ENCODE peak calls at places on chromosomes 12 and 14, in eight cellular contexts. D is A549; X is CD8-positive, alpha-beta T cell; K is PC-3; T is esophagus muscularis mucosa; I is fibroblast of lung; M is right lobe of liver; Q is adrenal gland. H is an unnamed sample.

GRCh38 chr14:54425537-54426274 is 15.5 kb downstream of the CNIH1 start:
- DNase-seq in D (no peak), X (no peak), K (no peak), T (no peak), I (no peak), M (no peak), Q (no peak), H (no peak)

GRCh38 chr12:132492522-132492921 is 2.6 kb downstream of the FBRSL1 start:
- DNase-seq in D (no peak), X (no peak), K (no peak), T (no peak), I (no peak), M (no peak), Q (peak), H (no peak)

GRCh38 chr12:26121841-26122680 is 2.8 kb downstream of the BHLHE41 start:
- DNase-seq in D (no peak), X (peak), K (peak), T (peak), I (peak), M (peak), Q (peak), H (peak)

GRCh38 chr14:94646481-94646880 is 34.3 kb downstream of the SERPINA3 start:
- DNase-seq in D (no peak), X (no peak), K (no peak), T (peak), I (peak), M (no peak), Q (no peak), H (no peak)

GRCh38 chr12:131593411-131593810 is 117.5 kb upstream of the SFSWAP start:
- DNase-seq in D (no peak), X (no peak), K (no peak), T (no peak), I (no peak), M (no peak), Q (no peak), H (no peak)

GRCh38 chr14:45251912-45252311 is 1.1 kb downstream of the MIS18BP1 start:
- DNase-seq in D (peak), X (no peak), K (peak), T (no peak), I (peak), M (no peak), Q (no peak), H (no peak)

GRCh38 chr12:105329926-105330282 is 587 bp upstream of the C12orf75 start:
- DNase-seq in D (no peak), X (no peak), K (no peak), T (no peak), I (no peak), M (no peak), Q (no peak), H (no peak)

GRCh38 chr12:56158926-56159461 is 835 bp downstream of the MYL6 start:
- DNase-seq in D (peak), X (no peak), K (peak), T (peak), I (peak), M (peak), Q (peak), H (peak)

GRCh38 chr12:50246873-50247612 is 36.3 kb downstream of the LIMA1 start:
- DNase-seq in D (peak), X (no peak), K (peak), T (no peak), I (peak), M (no peak), Q (peak), H (no peak)

GRCh38 chr12:6494351-6494743 is 445 bp downstream of the NCAPD2 start:
- DNase-seq in D (no peak), X (no peak), K (no peak), T (no peak), I (no peak), M (no peak), Q (no peak), H (peak)

GRCh38 chr14:104296388-104297312 is 158.3 kb downstream of the KIF26A start:
- DNase-seq in D (no peak), X (no peak), K (no peak), T (no peak), I (no peak), M (peak), Q (no peak), H (peak)

GRCh38 chr12:48925218-48925871 is at the start of gene FKBP11:
- DNase-seq in D (peak), X (peak), K (no peak), T (no peak), I (peak), M (peak), Q (peak), H (peak)

GRCh38 chr14:90760591-90761316 is 55.5 kb downstream of the TTC7B start:
- DNase-seq in D (peak), X (no peak), K (peak), T (peak), I (peak), M (no peak), Q (no peak), H (peak)

GRCh38 chr14:90630407-90630806 is 185.8 kb downstream of the TTC7B start:
- DNase-seq in D (no peak), X (no peak), K (no peak), T (no peak), I (no peak), M (no peak), Q (no peak), H (no peak)

GRCh38 chr12:62784576-62784975 is 150.4 kb downstream of the PPM1H start:
- DNase-seq in D (no peak), X (no peak), K (peak), T (no peak), I (peak), M (no peak), Q (no peak), H (no peak)

GRCh38 chr12:130715996-130716917 is at the start of gene RIMBP2:
- DNase-seq in D (peak), X (no peak), K (no peak), T (no peak), I (peak), M (no peak), Q (no peak), H (peak)

GRCh38 chr12:27626239-27626638 is 70.0 kb upstream of the REP15 start:
- DNase-seq in D (no peak), X (no peak), K (peak), T (no peak), I (peak), M (no peak), Q (no peak), H (no peak)

GRCh38 chr14:100621806-100622205 is 34.6 kb upstream of the BEGAIN start:
- DNase-seq in D (peak), X (no peak), K (no peak), T (no peak), I (no peak), M (peak), Q (peak), H (no peak)

GRCh38 chr12:93199831-93200236 is 177.9 kb upstream of the NUDT4 start:
- DNase-seq in D (no peak), X (no peak), K (no peak), T (no peak), I (peak), M (no peak), Q (no peak), H (no peak)

GRCh38 chr12:127655691-127656090 is 611.3 kb upstream of the TMEM132C start:
- DNase-seq in D (no peak), X (no peak), K (peak), T (no peak), I (peak), M (no peak), Q (no peak), H (no peak)

GRCh38 chr12:77724367-77724957 is 106.2 kb upstream of the NAV3 start:
- DNase-seq in D (peak), X (no peak), K (peak), T (no peak), I (peak), M (no peak), Q (peak), H (peak)

GRCh38 chr12:14769837-14770494 is 33.3 kb downstream of the WBP11 start:
- DNase-seq in D (peak), X (peak), K (peak), T (peak), I (peak), M (peak), Q (peak), H (peak)

GRCh38 chr14:97290977-97291376 is 493.8 kb downstream of the VRK1 start:
- DNase-seq in D (no peak), X (no peak), K (no peak), T (no peak), I (peak), M (no peak), Q (no peak), H (no peak)

GRCh38 chr12:112032292-112032691 is 19.1 kb downstream of the ERP29 start:
- DNase-seq in D (no peak), X (no peak), K (no peak), T (no peak), I (no peak), M (no peak), Q (no peak), H (no peak)

GRCh38 chr12:23049180-23049579 is 424.2 kb downstream of the ETNK1 start:
- DNase-seq in D (peak), X (no peak), K (no peak), T (no peak), I (peak), M (no peak), Q (no peak), H (no peak)

GRCh38 chr12:64611430-64612286 is 1.4 kb downstream of the RASSF3 start:
- DNase-seq in D (no peak), X (peak), K (peak), T (no peak), I (peak), M (peak), Q (peak), H (no peak)

GRCh38 chr12:5784626-5785130 is 160.4 kb downstream of the ANO2 start:
- DNase-seq in D (no peak), X (peak), K (no peak), T (peak), I (no peak), M (no peak), Q (no peak), H (no peak)

GRCh38 chr12:21476949-21477348 is 24.5 kb downstream of the RECQL start:
- DNase-seq in D (no peak), X (no peak), K (peak), T (no peak), I (peak), M (no peak), Q (no peak), H (no peak)

GRCh38 chr14:93929657-93930056 is 2.5 kb downstream of the FAM181A start:
- DNase-seq in D (no peak), X (no peak), K (no peak), T (no peak), I (no peak), M (no peak), Q (no peak), H (no peak)

GRCh38 chr12:74365178-74365964 is 172.3 kb upstream of the ATXN7L3B start:
- DNase-seq in D (peak), X (no peak), K (peak), T (no peak), I (peak), M (no peak), Q (peak), H (peak)

GRCh38 chr14:47365248-47365647 is 310.2 kb downstream of the MDGA2 start:
- DNase-seq in D (no peak), X (no peak), K (no peak), T (no peak), I (no peak), M (no peak), Q (no peak), H (no peak)

GRCh38 chr14:71212093-71212492 is 304.8 kb downstream of the PCNX1 start:
- DNase-seq in D (no peak), X (no peak), K (no peak), T (no peak), I (no peak), M (no peak), Q (no peak), H (no peak)

GRCh38 chr14:71214241-71214640 is 307.0 kb downstream of the PCNX1 start:
- DNase-seq in D (no peak), X (no peak), K (peak), T (no peak), I (no peak), M (no peak), Q (no peak), H (no peak)

GRCh38 chr14:71208702-71209357 is 301.6 kb downstream of the PCNX1 start:
- DNase-seq in D (no peak), X (no peak), K (no peak), T (no peak), I (no peak), M (no peak), Q (no peak), H (no peak)

GRCh38 chr14:71209888-71210287 is 302.6 kb downstream of the PCNX1 start:
- DNase-seq in D (no peak), X (no peak), K (no peak), T (no peak), I (no peak), M (no peak), Q (no peak), H (no peak)

DNA sequence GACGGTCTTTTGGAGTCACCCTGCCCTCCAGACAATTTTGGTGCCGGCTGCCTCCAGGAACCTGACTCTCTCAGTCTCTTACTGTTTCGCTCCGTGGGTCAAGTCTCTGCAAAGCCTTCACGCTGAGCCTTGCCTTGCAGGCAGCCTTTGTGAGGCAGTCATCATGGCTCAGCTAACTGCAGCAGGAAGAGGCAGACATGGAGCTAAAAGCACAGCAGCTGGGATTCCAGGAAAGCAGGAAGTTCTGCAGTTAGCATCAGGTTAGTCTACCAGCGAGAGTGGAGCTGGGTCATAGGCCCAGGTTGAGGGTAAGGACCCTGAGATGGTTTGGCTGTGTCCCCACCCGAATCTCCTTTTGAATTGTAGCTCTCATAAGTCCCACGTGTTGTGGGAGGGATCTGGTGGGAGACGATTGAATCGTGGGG is 305.4 kb downstream of the PCNX1 start:
- DNase-seq in D (no peak), X (no peak), K (no peak), T (no peak), I (no peak), M (no peak), Q (no peak), H (no peak)
- H3K4me3 ChIP-seq in D (no peak), X (no peak), K (no peak), T (no peak), I (no peak), M (no peak), Q (no peak), H (no peak)

GRCh38 chr12:110591508-110592051 is 8.5 kb upstream of the PPTC7 start:
- DNase-seq in D (no peak), X (no peak), K (no peak), T (no peak), I (no peak), M (peak), Q (no peak), H (no peak)
- H3K27ac ChIP-seq in D (no peak), X (no peak), K (no peak), T (peak), I (peak), M (peak), Q (peak), H (no peak)

DNA sequence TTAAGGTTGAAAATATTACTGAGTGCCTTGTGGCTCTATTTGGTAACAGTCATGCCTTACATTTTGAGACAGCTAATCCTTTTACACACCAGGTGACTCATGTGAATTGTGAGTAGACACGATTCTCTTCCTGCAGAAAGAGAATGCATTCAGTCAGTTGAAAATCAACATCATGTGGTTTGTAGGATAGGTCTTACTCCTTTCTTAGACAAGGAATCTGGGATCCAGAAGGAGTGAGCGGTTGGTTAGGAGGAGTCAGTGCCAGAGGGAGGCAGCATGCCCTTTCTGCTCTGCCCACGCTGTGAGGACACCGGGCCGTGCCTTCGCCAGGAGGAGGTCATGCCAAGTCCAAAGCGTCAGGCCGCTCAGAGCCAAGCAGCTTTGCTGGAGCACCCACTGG is 47.6 kb downstream of the TRAF3 start:
- DNase-seq in D (peak), X (no peak), K (peak), T (no peak), I (peak), M (peak), Q (no peak), H (no peak)
- H3K4me3 ChIP-seq in D (no peak), X (no peak), K (no peak), T (no peak), I (no peak), M (no peak), Q (no peak), H (no peak)

GRCh38 chr14:79842270-79842669 is 369.0 kb downstream of the DIO2 start:
- DNase-seq in D (peak), X (no peak), K (peak), T (no peak), I (peak), M (no peak), Q (peak), H (no peak)
- H3K27ac ChIP-seq in D (no peak), X (no peak), K (no peak), T (no peak), I (no peak), M (peak), Q (no peak), H (no peak)

GRCh38 chr14:35399083-35399807 is 5.3 kb downstream of the NFKBIA start:
- DNase-seq in D (no peak), X (no peak), K (no peak), T (no peak), I (no peak), M (no peak), Q (peak), H (no peak)

GRCh38 chr14:35402323-35403084 is 2.0 kb downstream of the NFKBIA start:
- DNase-seq in D (no peak), X (peak), K (no peak), T (no peak), I (peak), M (peak), Q (peak), H (no peak)

GRCh38 chr14:35401422-35401729 is 3.2 kb downstream of the NFKBIA start:
- DNase-seq in D (no peak), X (no peak), K (no peak), T (no peak), I (no peak), M (no peak), Q (no peak), H (no peak)

GRCh38 chr14:35401853-35402252 is 2.7 kb downstream of the NFKBIA start:
- DNase-seq in D (no peak), X (no peak), K (no peak), T (no peak), I (no peak), M (no peak), Q (peak), H (no peak)

DNA sequence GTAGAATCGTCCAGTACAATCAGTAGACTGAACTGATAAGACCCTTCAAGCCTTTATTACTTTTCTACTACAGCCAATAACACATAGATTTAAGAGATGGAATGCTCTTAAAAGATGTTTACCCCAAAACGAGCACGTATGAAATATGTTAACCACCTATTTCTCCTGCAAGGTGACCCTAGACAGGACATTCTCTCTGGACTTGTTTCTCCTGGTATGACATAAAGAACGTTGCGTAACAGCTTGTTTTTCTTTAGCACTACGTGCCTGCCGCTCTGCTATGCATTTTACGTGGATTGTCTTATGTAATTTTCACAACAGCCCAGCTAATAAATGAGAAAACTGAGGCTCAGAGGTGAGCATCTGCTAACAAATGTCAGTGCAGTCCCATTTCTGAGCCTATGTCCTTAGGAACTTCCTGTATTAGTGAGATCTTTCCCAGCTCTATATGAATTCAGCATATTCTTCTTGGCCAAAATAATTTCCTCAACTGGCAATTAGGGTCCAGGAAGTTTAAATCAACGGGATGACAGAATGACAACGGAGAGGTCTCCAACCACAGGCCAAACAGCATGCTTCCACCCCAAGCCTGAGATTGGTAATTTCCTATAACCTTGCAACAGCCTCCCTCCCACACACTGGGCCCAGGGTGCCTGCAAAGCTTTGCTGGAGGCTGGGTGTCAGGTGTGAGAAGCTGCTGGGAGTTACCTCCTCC is 3.7 kb downstream of the NFKBIA start:
- DNase-seq in D (no peak), X (no peak), K (no peak), T (no peak), I (no peak), M (no peak), Q (peak), H (no peak)
- H3K4me3 ChIP-seq in D (peak), X (peak), K (no peak), T (peak), I (no peak), M (peak), Q (peak), H (no peak)

DNA sequence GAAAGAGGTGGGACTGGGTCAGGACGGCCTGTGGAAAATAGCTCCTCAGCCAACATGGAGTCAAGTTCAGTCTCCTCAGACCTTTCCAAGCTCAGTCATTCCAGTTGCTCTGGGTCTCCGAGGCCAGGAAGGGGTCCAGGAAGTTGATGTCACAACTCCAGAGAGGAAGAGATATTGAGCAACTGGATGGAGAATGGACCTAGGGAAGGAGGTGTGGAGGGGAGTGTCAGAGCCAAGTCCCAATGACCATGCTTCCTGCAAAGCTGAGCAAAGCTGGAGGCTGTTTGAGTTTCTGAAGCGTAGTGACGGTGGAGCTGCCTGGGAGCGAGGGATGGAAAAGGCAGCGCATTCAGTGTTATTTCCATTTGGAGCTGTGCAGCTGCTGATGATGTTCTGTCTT is 86.1 kb downstream of the SLC24A4 start:
- DNase-seq in D (no peak), X (no peak), K (peak), T (no peak), I (no peak), M (no peak), Q (no peak), H (no peak)
- H3K27ac ChIP-seq in D (no peak), X (no peak), K (no peak), T (no peak), I (no peak), M (no peak), Q (no peak), H (no peak)